ENCODE peak calls at places on chromosomes 11 and 22, in five cellular contexts. S is K562, O is GM12878, E is H1, Z is HepG2. M is an unnamed sample.

GRCh38 chr11:35364101-35364780 is 55.1 kb downstream of the SLC1A2 start:
- DNase-seq in S (no peak), O (no peak), E (no peak), Z (no peak), M (no peak)

GRCh38 chr11:2740275-2740940 is 40.6 kb upstream of the KCNQ1OT1 start:
- DNase-seq in S (peak), O (no peak), E (no peak), Z (no peak), M (no peak)

GRCh38 chr22:48551716-48552268 is 1275.9 kb downstream of the BRD1 start:
- DNase-seq in S (no peak), O (no peak), E (no peak), Z (no peak), M (no peak)

GRCh38 chr11:62061356-62062222 is 62.2 kb upstream of the INCENP start:
- DNase-seq in S (no peak), O (no peak), E (no peak), Z (peak), M (peak)

GRCh38 chr22:25219948-25220442 is 556 bp downstream of the CRYBB2 start:
- DNase-seq in S (no peak), O (no peak), E (no peak), Z (no peak), M (no peak)

GRCh38 chr11:28581286-28582242 is 473.4 kb downstream of the METTL15 start:
- DNase-seq in S (no peak), O (no peak), E (no peak), Z (no peak), M (peak)

GRCh38 chr11:6579681-6580080 is 23.7 kb downstream of the RRP8 start:
- DNase-seq in S (no peak), O (no peak), E (no peak), Z (no peak), M (no peak)

GRCh38 chr22:40397436-40397835 is 27.0 kb downstream of the SGSM3 start:
- DNase-seq in S (no peak), O (no peak), E (no peak), Z (no peak), M (peak)

GRCh38 chr11:68328374-68329091 is 16.1 kb downstream of the LRP5 start:
- DNase-seq in S (no peak), O (no peak), E (no peak), Z (peak), M (peak)

GRCh38 chr11:107565219-107565937 is at the start of gene ALKBH8:
- DNase-seq in S (peak), O (peak), E (no peak), Z (peak), M (peak)

GRCh38 chr22:19885841-19886592 is 31.3 kb upstream of the GNB1L start:
- DNase-seq in S (no peak), O (no peak), E (no peak), Z (no peak), M (no peak)

GRCh38 chr11:45924036-45924915 is 1.8 kb downstream of the LARGE2 start:
- DNase-seq in S (no peak), O (no peak), E (no peak), Z (no peak), M (no peak)

GRCh38 chr22:19166421-19166820 is 12.1 kb downstream of the SLC25A1 start:
- DNase-seq in S (no peak), O (no peak), E (no peak), Z (no peak), M (no peak)

GRCh38 chr11:75969626-75970308 is 154.8 kb downstream of the UVRAG start:
- DNase-seq in S (no peak), O (no peak), E (no peak), Z (no peak), M (no peak)

GRCh38 chr11:122600290-122600689 is 55.2 kb upstream of the UBASH3B start:
- DNase-seq in S (no peak), O (no peak), E (no peak), Z (no peak), M (no peak)

GRCh38 chr11:122598971-122599370 is 56.6 kb upstream of the UBASH3B start:
- DNase-seq in S (no peak), O (no peak), E (no peak), Z (no peak), M (no peak)

GRCh38 chr11:122599434-122599833 is 56.1 kb upstream of the UBASH3B start:
- DNase-seq in S (no peak), O (no peak), E (no peak), Z (no peak), M (no peak)

GRCh38 chr11:122604626-122605025 is 50.9 kb upstream of the UBASH3B start:
- DNase-seq in S (no peak), O (no peak), E (no peak), Z (no peak), M (no peak)

GRCh38 chr11:122601131-122602125 is 54.1 kb upstream of the UBASH3B start:
- DNase-seq in S (no peak), O (no peak), E (no peak), Z (peak), M (no peak)
- TF ChIP-seq CREB1 in S (no peak), O (no peak), E (no peak), Z (no peak), M (no peak)

GRCh38 chr11:12693485-12694181 is 19.4 kb downstream of the TEAD1 start:
- DNase-seq in S (no peak), O (no peak), E (no peak), Z (peak), M (no peak)
- H3K4me3 ChIP-seq in S (no peak), O (no peak), E (no peak), Z (peak), M (no peak)

DNA sequence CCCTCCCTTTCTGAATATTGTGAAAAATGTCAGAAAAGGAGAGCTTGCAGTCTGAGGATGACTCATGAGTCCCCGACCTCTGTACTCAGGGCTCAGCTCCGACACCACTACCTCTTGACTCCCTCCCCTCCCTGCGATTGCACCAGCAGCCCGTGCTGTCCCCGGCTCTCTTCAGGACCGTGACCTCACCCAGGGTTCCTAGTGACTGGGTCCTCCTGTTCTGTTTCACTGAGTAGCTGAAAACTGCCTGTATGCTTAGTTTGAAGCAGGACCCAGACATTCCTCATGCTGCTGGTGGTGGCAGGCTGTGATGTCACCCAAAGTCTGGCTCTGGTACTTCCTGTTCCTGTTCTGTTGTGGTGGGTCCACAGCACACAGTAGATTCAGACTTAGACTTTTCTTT is 11.7 kb downstream of the PHRF1 start:
- DNase-seq in S (peak), O (no peak), E (no peak), Z (peak), M (no peak)
- TF ChIP-seq CREB1 in S (no peak), O (no peak), E (no peak), Z (peak), M (no peak)

GRCh38 chr11:121841487-121842167 is 274.4 kb downstream of the BLID start:
- DNase-seq in S (no peak), O (no peak), E (no peak), Z (peak), M (peak)

GRCh38 chr11:121839821-121840220 is 276.2 kb downstream of the BLID start:
- DNase-seq in S (no peak), O (no peak), E (no peak), Z (no peak), M (no peak)

GRCh38 chr11:121833970-121834369 is 282.0 kb downstream of the BLID start:
- DNase-seq in S (no peak), O (no peak), E (no peak), Z (no peak), M (no peak)

GRCh38 chr11:121842186-121842585 is 273.8 kb downstream of the BLID start:
- DNase-seq in S (no peak), O (no peak), E (no peak), Z (no peak), M (no peak)

DNA sequence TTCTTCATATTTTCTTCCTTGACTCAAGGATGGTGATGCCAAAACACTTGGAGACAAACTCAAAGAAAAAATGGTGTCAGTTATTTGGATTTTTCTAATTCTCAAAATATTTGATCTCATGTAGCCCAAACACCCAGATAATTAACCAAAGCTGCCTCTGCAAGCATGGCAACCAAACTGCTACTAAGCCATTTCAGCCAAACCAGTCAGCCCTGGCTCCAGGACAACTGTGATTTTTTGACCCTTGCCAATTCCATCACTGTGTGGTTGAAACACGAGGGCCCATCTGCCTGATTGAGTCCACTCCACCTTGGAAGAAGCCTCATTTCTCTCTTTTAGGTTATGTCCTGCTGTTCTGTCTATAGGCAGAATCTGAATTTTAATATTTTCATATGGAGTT is 277.4 kb downstream of the BLID start:
- DNase-seq in S (no peak), O (no peak), E (no peak), Z (no peak), M (no peak)
- H3K4me3 ChIP-seq in S (no peak), O (no peak), E (no peak), Z (no peak), M (no peak)

GRCh38 chr11:78226684-78227680 is 38.3 kb downstream of the USP35 start:
- DNase-seq in S (no peak), O (peak), E (no peak), Z (no peak), M (no peak)

GRCh38 chr11:78229106-78229505 is 40.4 kb downstream of the USP35 start:
- DNase-seq in S (no peak), O (no peak), E (no peak), Z (no peak), M (no peak)

GRCh38 chr11:78230161-78230877 is 41.6 kb downstream of the USP35 start:
- DNase-seq in S (peak), O (no peak), E (no peak), Z (no peak), M (no peak)

GRCh38 chr11:78227906-78228305 is 39.2 kb downstream of the USP35 start:
- DNase-seq in S (no peak), O (no peak), E (no peak), Z (no peak), M (no peak)

DNA sequence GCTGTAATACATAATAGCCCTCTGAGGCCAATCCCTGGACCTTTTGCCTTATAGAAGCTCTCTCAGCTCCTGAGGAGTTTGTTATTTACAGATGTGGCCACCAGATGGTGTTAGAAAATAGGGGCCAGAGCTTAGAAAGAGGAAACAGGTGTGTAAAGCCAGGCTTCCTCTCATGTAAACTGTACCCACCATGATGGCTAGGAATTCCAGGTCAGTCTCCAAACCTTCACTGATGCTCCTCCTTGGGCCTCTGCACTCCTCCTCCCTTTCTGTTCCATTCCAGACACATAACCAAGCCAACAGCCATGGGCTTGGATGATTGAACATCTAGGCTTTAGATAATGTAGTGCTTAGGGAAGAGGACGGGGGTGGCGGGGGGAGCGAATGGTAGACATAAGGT is 39.7 kb downstream of the USP35 start:
- DNase-seq in S (peak), O (peak), E (no peak), Z (peak), M (peak)
- TF ChIP-seq CREB1 in S (no peak), O (no peak), E (no peak), Z (no peak), M (no peak)

GRCh38 chr11:98711011-98711410 is 309.7 kb upstream of the CNTN5 start:
- DNase-seq in S (no peak), O (no peak), E (no peak), Z (no peak), M (no peak)
- H3K4me3 ChIP-seq in S (no peak), O (no peak), E (no peak), Z (no peak), M (no peak)

GRCh38 chr11:31608995-31609394 is 99.4 kb downstream of the ELP4 start:
- DNase-seq in S (no peak), O (no peak), E (no peak), Z (no peak), M (no peak)

GRCh38 chr11:31610544-31610943 is 101.0 kb downstream of the ELP4 start:
- DNase-seq in S (no peak), O (no peak), E (no peak), Z (no peak), M (no peak)

GRCh38 chr11:31606893-31607292 is 97.3 kb downstream of the ELP4 start:
- DNase-seq in S (no peak), O (no peak), E (no peak), Z (no peak), M (no peak)

GRCh38 chr11:31607914-31608313 is 98.3 kb downstream of the ELP4 start:
- DNase-seq in S (no peak), O (no peak), E (no peak), Z (no peak), M (no peak)
- TF ChIP-seq CREB1 in S (no peak), O (no peak), E (no peak), Z (no peak), M (no peak)

DNA sequence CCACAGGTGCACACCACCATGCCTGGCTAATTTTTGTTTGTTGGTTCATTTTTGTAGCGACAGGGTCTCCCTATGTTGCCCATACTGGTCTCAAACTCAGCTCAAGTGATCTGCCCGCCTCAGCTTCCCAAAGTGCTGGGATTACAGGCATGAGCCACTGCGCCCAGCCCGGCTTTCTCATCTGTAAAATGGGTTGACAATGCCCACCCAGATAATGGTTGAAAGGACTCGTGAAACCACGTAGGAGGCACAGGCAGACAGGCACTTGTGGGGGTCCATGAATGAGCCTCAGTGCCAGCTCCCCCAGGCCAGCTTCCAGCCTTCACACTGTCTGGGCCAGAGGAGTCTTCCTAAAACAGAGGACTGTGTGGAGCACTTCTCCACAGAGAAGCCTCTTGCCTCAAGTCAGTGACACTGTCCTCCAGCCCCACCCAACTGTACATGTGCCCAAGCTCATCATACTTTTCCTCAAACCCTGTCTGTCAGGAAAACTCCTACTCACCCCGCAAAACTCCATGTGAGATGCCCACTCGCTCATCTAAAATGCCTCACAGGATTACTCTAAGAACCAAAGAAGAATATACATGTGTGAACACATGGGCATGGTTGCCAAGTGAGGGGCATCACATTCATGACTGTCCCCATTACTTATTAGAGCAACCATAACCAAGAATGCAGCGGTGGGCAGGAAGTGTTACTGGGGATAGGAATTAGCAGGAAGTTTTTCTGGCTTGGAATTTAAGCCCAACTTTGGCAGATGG is 32.1 kb upstream of the WNT7B start:
- DNase-seq in S (no peak), O (no peak), E (no peak), Z (no peak), M (no peak)
- H3K4me3 ChIP-seq in S (no peak), O (no peak), E (no peak), Z (no peak), M (no peak)

GRCh38 chr11:87466228-87466627 is 428.5 kb downstream of the TMEM135 start:
- DNase-seq in S (no peak), O (no peak), E (no peak), Z (no peak), M (no peak)

GRCh38 chr11:87462171-87462570 is 424.4 kb downstream of the TMEM135 start:
- DNase-seq in S (no peak), O (no peak), E (no peak), Z (no peak), M (no peak)

GRCh38 chr11:87460842-87461637 is 423.3 kb downstream of the TMEM135 start:
- DNase-seq in S (no peak), O (no peak), E (no peak), Z (no peak), M (no peak)

GRCh38 chr11:87460269-87460668 is 422.5 kb downstream of the TMEM135 start:
- DNase-seq in S (no peak), O (no peak), E (no peak), Z (no peak), M (no peak)

DNA sequence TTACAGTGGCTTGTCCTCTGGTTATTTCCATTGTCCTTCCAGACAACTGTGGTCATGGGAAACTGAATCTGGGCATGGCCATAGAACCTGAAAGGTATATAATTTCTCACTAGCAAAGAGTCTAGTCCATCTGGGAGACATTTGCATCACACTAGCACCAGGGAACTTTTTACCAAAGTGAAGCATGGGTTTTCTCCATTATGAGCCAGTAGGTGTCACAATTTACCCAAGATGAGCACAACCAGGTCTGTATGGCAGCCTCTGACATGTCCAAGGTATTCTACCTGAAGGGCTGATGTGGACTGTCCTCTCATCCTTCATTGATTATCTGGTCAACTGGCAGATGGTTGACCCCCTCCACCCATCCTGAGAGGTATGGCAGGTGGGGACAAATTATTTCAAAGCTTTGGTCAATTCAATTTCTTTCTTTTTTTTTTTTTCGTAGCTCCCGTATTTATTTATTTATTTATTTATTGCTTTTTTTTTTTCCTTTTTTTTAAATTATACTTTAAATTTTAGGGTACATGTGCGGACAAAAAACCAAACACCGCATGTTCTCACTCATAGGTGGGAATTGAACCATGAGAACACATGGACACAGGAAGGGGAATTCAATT is 425.9 kb downstream of the TMEM135 start:
- DNase-seq in S (peak), O (no peak), E (no peak), Z (peak), M (peak)
- TF ChIP-seq CREB1 in S (no peak), O (no peak), E (no peak), Z (no peak), M (no peak)

DNA sequence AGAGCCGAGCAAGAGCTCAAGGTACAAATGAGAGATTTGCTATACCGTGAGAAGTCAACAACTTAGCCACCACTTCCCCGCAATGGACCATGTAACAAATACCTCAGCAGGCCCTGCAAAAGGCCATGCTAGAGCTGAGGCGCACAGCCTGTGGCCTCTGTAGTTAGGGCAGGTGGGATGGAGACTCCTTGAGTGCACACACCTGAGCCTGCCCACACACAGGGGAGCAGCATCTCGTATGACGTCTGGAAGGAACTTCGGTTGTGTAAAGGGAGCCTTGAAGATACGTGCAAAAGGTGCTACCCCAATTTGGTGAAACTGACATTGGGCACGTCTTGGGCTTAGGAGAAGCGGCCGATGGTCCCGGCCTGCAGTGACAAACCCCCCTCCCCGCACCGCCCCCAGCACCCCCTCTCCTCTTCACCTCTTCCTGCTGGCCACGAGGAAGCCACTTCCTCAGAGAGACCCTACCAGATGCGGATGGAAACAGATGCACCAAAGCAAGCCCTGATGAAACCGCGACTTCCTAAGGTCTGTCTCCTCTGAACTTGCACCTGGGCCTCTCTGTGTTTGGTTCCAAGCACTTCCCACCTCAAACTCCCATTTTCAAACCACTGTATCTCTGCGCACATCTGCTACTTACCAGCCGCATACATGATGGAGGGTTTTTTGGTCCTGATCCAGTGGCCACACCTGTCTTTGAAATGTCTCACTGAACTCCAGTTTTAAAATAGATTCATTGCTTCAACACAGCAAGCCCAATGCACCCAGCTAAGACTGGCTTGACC is 10.6 kb downstream of the CDPF1 start:
- DNase-seq in S (no peak), O (no peak), E (no peak), Z (no peak), M (no peak)
- H3K4me3 ChIP-seq in S (no peak), O (no peak), E (no peak), Z (no peak), M (no peak)

M was measured in GM23338.